ENCODE peak calls at places on chromosomes 1 and 21, in eight cellular contexts. N is body of pancreas, J is astrocyte of the spinal cord, D is aorta, F is endodermal cell, L is BE2C, K is fibroblast of pulmonary artery, O is AG10803. E is an unnamed sample.
A peak's percentile ranks its signal among the peaks of the same experiment; 100 is the strongest.

GRCh38 chr1:235009074-235009473 is 119.6 kb downstream of the TOMM20 start:
- DNase-seq in N (no peak), J (no peak), D (no peak), F (peak; percentile 15), L (no peak), K (no peak), O (no peak), E (no peak)

GRCh38 chr1:6578624-6579373 is 995 bp upstream of the ZBTB48 start:
- DNase-seq in N (no peak), J (no peak), D (no peak), F (no peak), L (no peak), K (no peak), O (no peak), E (no peak)

GRCh38 chr1:229803601-229804217 is 177.7 kb downstream of the URB2 start:
- DNase-seq in N (peak; percentile 49), J (no peak), D (no peak), F (no peak), L (no peak), K (no peak), O (no peak), E (no peak)

GRCh38 chr1:153578936-153579335 is 13.3 kb upstream of the S100A2 start:
- DNase-seq in N (no peak), J (no peak), D (no peak), F (peak; percentile 69), L (no peak), K (no peak), O (no peak), E (no peak)

GRCh38 chr1:160761886-160762285 is 22.8 kb downstream of the SLAMF7 start:
- DNase-seq in N (no peak), J (no peak), D (no peak), F (no peak), L (no peak), K (peak; percentile 49), O (no peak), E (no peak)

GRCh38 chr1:29397256-29397590 is 160.9 kb downstream of the PTPRU start:
- DNase-seq in N (no peak), J (no peak), D (no peak), F (no peak), L (no peak), K (no peak), O (no peak), E (no peak)

GRCh38 chr1:228860911-228861829 is 125.9 kb downstream of the RHOU start:
- DNase-seq in N (peak; percentile 83), J (peak; percentile 74), D (no peak), F (no peak), L (no peak), K (peak; percentile 67), O (peak; percentile 85), E (no peak)

GRCh38 chr1:83559090-83559489 is 439.8 kb downstream of the TTLL7 start:
- DNase-seq in N (no peak), J (no peak), D (no peak), F (no peak), L (no peak), K (no peak), O (no peak), E (peak; percentile 5)

GRCh38 chr1:109935451-109935900 is 24.8 kb downstream of the CSF1 start:
- DNase-seq in N (peak; percentile 71), J (no peak), D (no peak), F (no peak), L (no peak), K (no peak), O (no peak), E (no peak)

GRCh38 chr1:83734411-83734810 is 264.5 kb downstream of the TTLL7 start:
- DNase-seq in N (no peak), J (no peak), D (no peak), F (no peak), L (no peak), K (no peak), O (no peak), E (no peak)

GRCh38 chr21:38388219-38388618 is 110.1 kb downstream of the ERG start:
- DNase-seq in N (no peak), J (peak; percentile 8), D (no peak), F (no peak), L (no peak), K (peak; percentile 68), O (peak; percentile 26), E (no peak)

GRCh38 chr1:224127925-224128819 is 14.3 kb downstream of the FBXO28 start:
- DNase-seq in N (no peak), J (peak; percentile 72), D (no peak), F (no peak), L (no peak), K (no peak), O (peak; percentile 51), E (no peak)

DNA sequence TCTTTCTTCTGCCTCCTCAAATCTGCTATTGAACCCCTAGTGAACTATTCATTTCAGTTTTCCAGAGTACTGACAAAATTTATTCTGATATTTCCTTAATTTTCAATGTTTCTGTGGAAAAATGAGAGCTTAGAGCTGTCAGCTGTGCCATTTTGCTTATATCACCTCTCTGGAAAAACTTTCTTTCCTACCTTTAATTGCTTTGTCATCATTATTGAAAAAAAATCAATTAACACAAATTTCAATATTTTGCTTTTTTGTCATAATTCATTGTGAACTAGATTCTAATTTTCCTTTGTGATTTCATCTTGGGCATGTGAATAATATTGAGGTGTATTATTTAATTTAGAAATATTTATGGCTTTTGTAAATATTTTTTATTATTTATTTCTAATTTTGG is 126.5 kb downstream of the C1orf94 start:
- DNase-seq in N (no peak), J (no peak), D (no peak), F (no peak), L (no peak), K (no peak), O (no peak), E (no peak)
- H3K4me3 ChIP-seq in N (no peak overlapping the region), J (no peak overlapping the region), D (no peak overlapping the region), F (no peak overlapping the region), L (no peak overlapping the region), K (no peak overlapping the region), O (no peak overlapping the region), E (no peak overlapping the region)

DNA sequence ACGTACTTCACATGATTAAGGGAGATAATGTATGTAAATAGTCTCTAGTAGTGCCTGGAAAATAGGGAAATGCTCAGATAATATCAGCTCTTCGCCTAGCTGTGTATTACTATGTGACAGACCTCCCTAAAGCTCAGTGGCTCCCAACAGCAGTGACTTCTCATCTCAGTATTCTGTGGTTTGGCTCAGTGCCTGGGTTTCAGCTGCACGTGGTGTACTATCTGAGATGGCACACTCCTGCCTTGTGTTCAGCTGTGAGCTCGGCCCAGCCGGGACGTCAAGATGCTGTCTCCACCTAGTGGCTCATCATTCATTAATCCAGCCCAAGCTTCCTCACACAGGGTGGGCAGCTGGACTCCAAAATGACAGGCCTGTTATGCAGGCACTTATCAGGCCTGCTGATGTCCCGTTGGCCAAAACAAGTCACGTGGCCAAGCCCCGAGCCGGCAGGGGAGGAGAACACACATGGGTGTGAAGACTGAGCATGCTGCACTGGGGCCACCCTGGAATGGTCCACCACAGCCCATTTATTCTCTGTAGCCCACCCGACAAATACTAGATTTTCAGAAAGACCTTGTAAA is 17.8 kb downstream of the SLFNL1 start:
- DNase-seq in N (peak; percentile 87), J (peak; percentile 98), D (peak; percentile 93), F (peak; percentile 74), L (peak; percentile 88), K (peak; percentile 99), O (peak; percentile 99), E (peak; percentile 87)
- H3K4me3 ChIP-seq in N (no peak overlapping the region), J (no peak overlapping the region), D (no peak overlapping the region), F (no peak overlapping the region), L (no peak overlapping the region), K (no peak overlapping the region), O (no peak overlapping the region), E (no peak overlapping the region)

GRCh38 chr1:156859523-156860112 is 701 bp upstream of the INSRR start:
- DNase-seq in N (no peak), J (peak; percentile 19), D (no peak), F (peak; percentile 81), L (peak; percentile 37), K (peak; percentile 17), O (peak; percentile 9), E (no peak)

GRCh38 chr1:156857532-156857931 is 1.4 kb downstream of the INSRR start:
- DNase-seq in N (no peak), J (no peak), D (no peak), F (no peak), L (no peak), K (no peak), O (no peak), E (no peak)

GRCh38 chr1:156858555-156858956 is 361 bp downstream of the INSRR start:
- DNase-seq in N (peak; percentile 62), J (no peak), D (no peak), F (no peak), L (peak; percentile 77), K (no peak), O (no peak), E (no peak)

GRCh38 chr1:156860113-156860638 is 489 bp upstream of the NTRK1 start:
- DNase-seq in N (peak; percentile 52), J (peak; percentile 44), D (no peak), F (peak; percentile 86), L (peak; percentile 78), K (peak; percentile 35), O (peak; percentile 28), E (peak; percentile 60)

DNA sequence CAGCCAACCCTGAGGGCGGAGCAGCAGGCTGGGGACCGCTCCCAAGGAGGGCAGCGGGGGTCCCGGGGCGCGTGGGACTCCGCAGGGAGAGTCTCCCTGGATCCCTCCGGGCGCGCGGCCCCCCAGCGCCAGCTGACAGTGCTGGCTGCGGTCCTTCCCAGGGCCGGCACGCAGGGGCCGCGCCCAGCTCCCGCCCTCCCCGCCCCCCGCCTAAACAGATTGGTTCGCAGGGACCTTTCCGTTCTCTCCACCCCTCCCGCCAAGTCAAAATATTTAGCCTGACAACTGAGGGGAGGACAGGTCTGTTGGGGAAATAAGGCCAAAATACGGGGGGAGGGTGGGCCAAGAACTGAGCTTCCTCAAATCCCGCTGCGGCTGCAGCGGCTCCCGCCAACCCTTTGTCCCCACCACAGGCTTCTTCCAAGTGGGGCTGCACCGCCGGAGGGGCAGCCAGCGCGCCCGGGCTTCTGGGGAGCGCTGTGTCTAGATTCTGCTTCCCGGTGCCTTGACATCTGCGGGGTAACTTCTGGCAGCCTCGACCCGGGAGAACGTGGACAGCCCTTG is at the start of gene INSRR:
- DNase-seq in N (no peak), J (peak; percentile 11), D (no peak), F (peak; percentile 78), L (peak; percentile 50), K (no peak), O (no peak), E (peak; percentile 61)
- H3K4me3 ChIP-seq in N (no peak within 1 kb of the TSS), J (peak within 1 kb of the TSS; percentile 23), D (no peak within 1 kb of the TSS), F (peak within 1 kb of the TSS; percentile 77), L (peak within 1 kb of the TSS; percentile 62), K (peak within 1 kb of the TSS; percentile 36), O (peak within 1 kb of the TSS; percentile 49), E (no peak within 1 kb of the TSS)

GRCh38 chr1:247421074-247421473 is 5.1 kb downstream of the NLRP3 start:
- DNase-seq in N (no peak), J (no peak), D (no peak), F (no peak), L (no peak), K (no peak), O (no peak), E (peak; percentile 45)

GRCh38 chr1:247417786-247418185 is 1.8 kb downstream of the NLRP3 start:
- DNase-seq in N (no peak), J (no peak), D (no peak), F (no peak), L (no peak), K (no peak), O (no peak), E (peak; percentile 70)

GRCh38 chr1:247419326-247419725 is 3.4 kb downstream of the NLRP3 start:
- DNase-seq in N (no peak), J (no peak), D (no peak), F (no peak), L (no peak), K (no peak), O (no peak), E (peak; percentile 66)

GRCh38 chr1:247411583-247412295 is 4.2 kb upstream of the NLRP3 start:
- DNase-seq in N (no peak), J (no peak), D (no peak), F (no peak), L (no peak), K (no peak), O (no peak), E (peak; percentile 92)

GRCh38 chr1:247415423-247416361 is at the start of gene NLRP3:
- DNase-seq in N (peak; percentile 18), J (no peak), D (no peak), F (peak; percentile 62), L (no peak), K (no peak), O (peak; percentile 5), E (peak; percentile 92)
- H3K4me3 ChIP-seq in N (no peak within 1 kb of the TSS), J (no peak within 1 kb of the TSS), D (no peak within 1 kb of the TSS), F (no peak within 1 kb of the TSS), L (no peak within 1 kb of the TSS), K (no peak within 1 kb of the TSS), O (no peak within 1 kb of the TSS), E (peak within 1 kb of the TSS; percentile 95)

E was measured in NB4.